ENCODE peak calls at places on chromosomes 13 and 19, in seven cellular contexts. U is activated CD4-positive, alpha-beta T cell treated with anti-CD3 and anti-CD28 coated beads, Interleukin-2, amount 50 U/mL, for 24 hours; J is NCI-H2171; V is non-pigmented ciliary epithelial cell; A is stimulated activated CD4-positive, alpha-beta T cell treated with anti-CD3 and anti-CD28 coated beads, Interleukin-1b, Interleukin-23, amount 100 ng/mL, for 1 hour; B is neuronal stem cell; P is fibroblast of lung. R is an unnamed sample.

GRCh38 chr19:1155352-1156304 is 18.4 kb downstream of the SBNO2 start:
- DNase-seq in U (no peak), J (no peak), V (no peak), A (no peak), B (no peak), P (no peak), R (no peak)

GRCh38 chr19:15640904-15641597 is 354 bp downstream of the CYP4F3 start:
- DNase-seq in U (no peak), J (no peak), V (no peak), A (no peak), B (no peak), P (no peak), R (no peak)

GRCh38 chr13:110027470-110028240 is 241.3 kb upstream of the IRS2 start:
- DNase-seq in U (no peak), J (no peak), V (no peak), A (no peak), B (no peak), P (no peak), R (no peak)

GRCh38 chr13:49353908-49354307 is 90.0 kb downstream of the CAB39L start:
- DNase-seq in U (no peak), J (no peak), V (no peak), A (no peak), B (no peak), P (no peak), R (no peak)

GRCh38 chr13:42574011-42574410 is at the start of gene TNFSF11:
- DNase-seq in U (peak), J (no peak), V (no peak), A (no peak), B (no peak), P (no peak), R (no peak)

GRCh38 chr13:52862358-52863206 is 14.1 kb upstream of the PCDH8 start:
- DNase-seq in U (no peak), J (no peak), V (no peak), A (no peak), B (no peak), P (no peak), R (no peak)

GRCh38 chr13:51050021-51050886 is 60.8 kb downstream of the C13orf42 start:
- DNase-seq in U (no peak), J (no peak), V (no peak), A (no peak), B (no peak), P (no peak), R (no peak)

GRCh38 chr19:7636317-7636690 is 606 bp upstream of the STXBP2 start:
- DNase-seq in U (no peak), J (no peak), V (no peak), A (no peak), B (no peak), P (no peak), R (no peak)

GRCh38 chr13:39148513-39148961 is 110.3 kb downstream of the NHLRC3 start:
- DNase-seq in U (peak), J (no peak), V (peak), A (no peak), B (no peak), P (peak), R (peak)

GRCh38 chr19:40802300-40803169 is 3.5 kb downstream of the EGLN2 start:
- DNase-seq in U (no peak), J (peak), V (no peak), A (no peak), B (no peak), P (no peak), R (no peak)

GRCh38 chr19:17195106-17195505 is 20.1 kb upstream of the USE1 start:
- DNase-seq in U (no peak), J (no peak), V (no peak), A (no peak), B (no peak), P (no peak), R (no peak)